ENCODE peak calls at places on chromosome 16, in five cellular contexts. B, X, W, G and U are unnamed samples.

GRCh38 chr16:55471448-55472097 is 7.4 kb upstream of the MMP2 start:
- DNase-seq in B (no peak), X (no peak), W (no peak), G (no peak), U (no peak)

GRCh38 chr16:4116328-4117249 is at the start of gene ADCY9:
- DNase-seq in B (peak), X (peak), W (peak), G (peak), U (peak)

GRCh38 chr16:88956546-88957455 is 20.2 kb downstream of the CBFA2T3 start:
- DNase-seq in B (no peak), X (no peak), W (peak), G (no peak), U (no peak)

GRCh38 chr16:31487720-31488629 is 5.1 kb downstream of the SLC5A2 start:
- DNase-seq in B (peak), X (no peak), W (no peak), G (no peak), U (peak)

GRCh38 chr16:46733319-46733830 is 14.8 kb downstream of the MYLK3 start:
- DNase-seq in B (no peak), X (no peak), W (no peak), G (no peak), U (no peak)

GRCh38 chr16:74936902-74937560 is 47.9 kb downstream of the WDR59 start:
- DNase-seq in B (no peak), X (no peak), W (no peak), G (no peak), U (no peak)

GRCh38 chr16:89265647-89266046 is 48.1 kb downstream of the ZNF778 start:
- DNase-seq in B (no peak), X (no peak), W (no peak), G (no peak), U (no peak)

GRCh38 chr16:66254751-66255150 is 111.7 kb upstream of the CDH5 start:
- DNase-seq in B (no peak), X (no peak), W (no peak), G (no peak), U (no peak)

GRCh38 chr16:28317040-28317880 is 24.9 kb downstream of the SBK1 start:
- DNase-seq in B (peak), X (peak), W (peak), G (no peak), U (peak)

GRCh38 chr16:17835118-17835949 is 364.6 kb upstream of the XYLT1 start:
- DNase-seq in B (no peak), X (no peak), W (no peak), G (no peak), U (no peak)

GRCh38 chr16:85820604-85821372 is 21.3 kb downstream of the COX4I1 start:
- DNase-seq in B (no peak), X (no peak), W (no peak), G (no peak), U (no peak)

GRCh38 chr16:89122322-89122831 is 28.7 kb downstream of the ACSF3 start:
- DNase-seq in B (no peak), X (no peak), W (no peak), G (no peak), U (no peak)

GRCh38 chr16:17018715-17019014 is 452.1 kb downstream of the XYLT1 start:
- DNase-seq in B (no peak), X (no peak), W (no peak), G (no peak), U (no peak)

GRCh38 chr16:85819245-85819644 is 19.8 kb downstream of the COX4I1 start:
- DNase-seq in B (peak), X (peak), W (peak), G (peak), U (peak)

GRCh38 chr16:19776565-19776964 is 58.5 kb downstream of the IQCK start:
- DNase-seq in B (no peak), X (no peak), W (no peak), G (no peak), U (no peak)

GRCh38 chr16:50152386-50152806 is 710 bp upstream of the TENT4B start:
- DNase-seq in B (no peak), X (peak), W (no peak), G (no peak), U (no peak)

GRCh38 chr16:66026211-66026610 is 340.3 kb upstream of the CDH5 start:
- DNase-seq in B (peak), X (no peak), W (no peak), G (no peak), U (no peak)

GRCh38 chr16:90020838-90021382 is 1.7 kb upstream of the DBNDD1 start:
- DNase-seq in B (no peak), X (peak), W (no peak), G (no peak), U (no peak)

GRCh38 chr16:75603241-75603640 is 19.8 kb downstream of the ADAT1 start:
- DNase-seq in B (no peak), X (no peak), W (no peak), G (no peak), U (no peak)

GRCh38 chr16:12801511-12802042 is 2.1 kb downstream of the CPPED1 start:
- DNase-seq in B (no peak), X (no peak), W (no peak), G (no peak), U (no peak)

GRCh38 chr16:11692651-11693050 is 24.4 kb downstream of the SNN start:
- DNase-seq in B (no peak), X (no peak), W (no peak), G (no peak), U (no peak)

GRCh38 chr16:56625140-56625942 is at the start of gene MT1E:
- DNase-seq in B (peak), X (peak), W (peak), G (peak), U (no peak)

GRCh38 chr16:30741461-30741914 is 6.7 kb upstream of the PHKG2 start:
- DNase-seq in B (no peak), X (no peak), W (peak), G (no peak), U (no peak)

GRCh38 chr16:3992297-3993051 is 112.0 kb upstream of the CREBBP start:
- DNase-seq in B (peak), X (no peak), W (no peak), G (no peak), U (no peak)

GRCh38 chr16:11310634-11310977 is 29.5 kb upstream of the PRM1 start:
- DNase-seq in B (no peak), X (no peak), W (no peak), G (no peak), U (no peak)

GRCh38 chr16:20906225-20906870 is 5.8 kb downstream of the LYRM1 start:
- DNase-seq in B (no peak), X (no peak), W (no peak), G (no peak), U (no peak)

GRCh38 chr16:88634994-88635670 is 3.2 kb upstream of the IL17C start:
- DNase-seq in B (no peak), X (no peak), W (no peak), G (no peak), U (no peak)

GRCh38 chr16:58426960-58427359 is 34.7 kb downstream of the GINS3 start:
- DNase-seq in B (no peak), X (peak), W (no peak), G (no peak), U (no peak)

GRCh38 chr16:65770752-65771151 is 595.7 kb upstream of the CDH5 start:
- DNase-seq in B (no peak), X (no peak), W (no peak), G (no peak), U (no peak)

GRCh38 chr16:89484923-89485679 is 5.3 kb downstream of the ANKRD11 start:
- DNase-seq in B (no peak), X (no peak), W (no peak), G (no peak), U (no peak)

GRCh38 chr16:6684076-6684673 is 648.5 kb upstream of the RBFOX1 start:
- DNase-seq in B (peak), X (no peak), W (peak), G (no peak), U (no peak)

GRCh38 chr16:70685938-70686375 is at the start of gene MTSS2:
- DNase-seq in B (peak), X (peak), W (peak), G (peak), U (peak)

GRCh38 chr16:85028638-85029412 is 1.2 kb downstream of the KIAA0513 start:
- DNase-seq in B (no peak), X (peak), W (peak), G (no peak), U (no peak)

GRCh38 chr16:3951861-3952332 is 71.4 kb upstream of the CREBBP start:
- DNase-seq in B (no peak), X (no peak), W (no peak), G (no peak), U (no peak)

GRCh38 chr16:87056551-87056950 is 260.6 kb downstream of the C16orf95 start:
- DNase-seq in B (no peak), X (no peak), W (no peak), G (no peak), U (no peak)

GRCh38 chr16:87054154-87054553 is 263.0 kb downstream of the C16orf95 start:
- DNase-seq in B (no peak), X (no peak), W (no peak), G (no peak), U (no peak)

GRCh38 chr16:87054856-87055255 is 262.3 kb downstream of the C16orf95 start:
- DNase-seq in B (no peak), X (no peak), W (no peak), G (no peak), U (no peak)

GRCh38 chr16:87057291-87057881 is 259.8 kb downstream of the C16orf95 start:
- DNase-seq in B (no peak), X (no peak), W (no peak), G (no peak), U (no peak)

DNA sequence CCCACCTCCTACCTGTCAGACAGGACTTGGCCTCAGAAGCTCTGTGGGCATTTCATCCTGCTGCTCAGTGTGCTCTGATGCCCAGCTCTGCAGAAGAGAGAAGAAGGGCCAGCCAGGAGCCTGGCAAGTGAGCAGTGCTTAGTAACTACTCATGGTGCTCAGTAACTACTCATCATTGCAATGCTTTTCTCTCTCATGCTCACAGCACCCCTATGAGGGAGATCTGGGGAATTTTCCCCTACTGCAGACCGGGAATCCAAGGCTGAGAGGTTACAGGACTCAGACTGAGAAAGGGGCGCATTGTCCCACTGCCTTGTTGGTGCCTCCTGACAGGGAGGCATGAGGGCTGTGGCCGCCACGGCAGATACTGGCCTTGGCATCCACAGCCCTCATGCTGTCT is 261.1 kb downstream of the C16orf95 start:
- DNase-seq in B (no peak), X (no peak), W (no peak), G (no peak), U (no peak)
- TF ChIP-seq CTCF in B (no peak), X (no peak), W (no peak), G (no peak), U (no peak)

GRCh38 chr16:77660311-77660710 is 62.0 kb upstream of the NUDT7 start:
- DNase-seq in B (no peak), X (no peak), W (no peak), G (no peak), U (no peak)
- TF ChIP-seq CTCF in B (peak), X (peak), W (no peak), G (peak), U (peak)

DNA sequence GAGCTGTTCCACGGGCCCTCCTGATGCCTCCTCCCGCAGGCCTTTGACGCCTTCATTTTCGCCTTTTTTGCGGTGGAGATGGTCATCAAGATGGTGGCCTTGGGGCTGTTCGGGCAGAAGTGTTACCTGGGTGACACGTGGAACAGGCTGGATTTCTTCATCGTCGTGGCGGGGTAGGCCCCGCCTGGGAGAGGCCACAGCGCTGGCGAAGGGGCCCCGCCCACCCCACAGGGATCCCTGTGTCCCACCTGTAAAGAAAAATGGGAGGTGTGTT is 29.7 kb downstream of the TPSG1 start:
- DNase-seq in B (no peak), X (no peak), W (no peak), G (no peak), U (no peak)
- TF ChIP-seq CTCF in B (no peak), X (no peak), W (no peak), G (no peak), U (no peak)

GRCh38 chr16:23748630-23749029 is 6.2 kb upstream of the CHP2 start:
- DNase-seq in B (no peak), X (no peak), W (no peak), G (no peak), U (no peak)

GRCh38 chr16:23745263-23745662 is 9.6 kb upstream of the CHP2 start:
- DNase-seq in B (no peak), X (no peak), W (no peak), G (no peak), U (no peak)

GRCh38 chr16:23739516-23739915 is 15.3 kb upstream of the CHP2 start:
- DNase-seq in B (no peak), X (no peak), W (no peak), G (no peak), U (no peak)

DNA sequence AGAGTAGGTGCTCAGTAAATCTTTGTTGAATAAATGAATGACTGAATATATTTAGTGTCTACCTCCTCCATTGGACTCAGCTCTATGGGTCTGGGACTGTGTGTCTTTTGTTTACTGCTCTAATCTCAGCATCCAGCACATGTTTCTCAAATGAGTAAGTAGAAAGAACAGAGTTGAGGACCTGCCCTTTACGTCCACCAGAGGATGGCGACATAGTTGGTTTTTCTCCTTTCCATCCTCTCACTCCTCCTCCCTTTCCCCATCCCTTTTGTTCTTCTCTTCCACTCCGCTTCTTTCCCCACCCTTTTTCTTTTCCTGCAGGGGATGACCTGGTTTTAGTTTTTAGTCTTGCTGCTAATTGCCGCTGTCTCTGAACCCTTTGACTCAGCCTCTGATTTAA is 12.1 kb upstream of the CHP2 start:
- DNase-seq in B (no peak), X (no peak), W (no peak), G (no peak), U (no peak)
- TF ChIP-seq CTCF in B (no peak), X (no peak), W (no peak), G (no peak), U (no peak)

GRCh38 chr16:27238016-27238587 is 30.5 kb downstream of the NSMCE1 start:
- DNase-seq in B (no peak), X (peak), W (no peak), G (no peak), U (no peak)
- TF ChIP-seq CTCF in B (no peak), X (no peak), W (no peak), G (no peak), U (no peak)

GRCh38 chr16:78746718-78747117 is 647.3 kb downstream of the WWOX start:
- DNase-seq in B (no peak), X (no peak), W (no peak), G (no peak), U (no peak)
- TF ChIP-seq CTCF in B (no peak), X (no peak), W (no peak), G (no peak), U (no peak)

GRCh38 chr16:23504076-23504452 is 6.2 kb downstream of the GGA2 start:
- DNase-seq in B (no peak), X (no peak), W (no peak), G (no peak), U (no peak)

GRCh38 chr16:23506606-23506994 is 3.7 kb downstream of the GGA2 start:
- DNase-seq in B (no peak), X (no peak), W (no peak), G (no peak), U (no peak)

GRCh38 chr16:23505942-23506605 is 4.2 kb downstream of the GGA2 start:
- DNase-seq in B (no peak), X (no peak), W (no peak), G (no peak), U (no peak)

GRCh38 chr16:23505180-23505665 is 5.1 kb downstream of the GGA2 start:
- DNase-seq in B (no peak), X (no peak), W (no peak), G (no peak), U (no peak)

DNA sequence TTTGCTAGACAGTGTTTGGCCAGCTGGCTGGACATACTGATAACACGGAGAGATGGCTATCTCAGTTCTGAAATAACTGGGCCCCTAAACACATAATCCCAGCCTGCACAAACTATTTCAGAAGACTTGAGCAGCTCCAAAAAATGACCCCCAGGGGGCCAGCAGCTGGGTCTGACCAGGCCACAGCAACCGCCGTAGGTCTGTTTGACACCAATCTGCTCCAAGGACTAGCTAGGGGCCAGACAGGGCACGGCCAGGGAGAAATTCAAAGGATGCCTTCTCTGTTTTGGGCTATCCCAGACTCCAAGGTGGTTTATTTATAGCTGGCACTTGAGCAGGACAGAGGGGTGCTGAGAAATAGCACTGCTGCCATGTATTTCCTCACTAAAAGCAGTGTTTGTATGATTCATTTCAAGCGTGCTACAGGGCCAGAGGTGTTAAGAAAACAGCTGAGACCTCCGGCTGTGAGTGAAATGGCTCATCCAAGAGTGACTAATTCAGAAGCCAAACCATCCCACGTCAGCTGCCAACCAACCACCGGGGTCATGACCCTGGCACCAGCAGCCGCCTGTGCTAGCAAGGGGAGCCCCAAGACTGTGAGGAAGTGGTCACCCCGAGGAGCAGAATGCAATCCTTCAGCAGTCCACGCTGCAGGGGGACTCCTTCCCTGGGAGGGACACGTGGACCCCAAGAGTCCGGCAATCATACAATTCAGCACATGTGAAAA is 5.7 kb downstream of the GGA2 start:
- DNase-seq in B (no peak), X (peak), W (no peak), G (no peak), U (no peak)
- TF ChIP-seq CTCF in B (no peak), X (no peak), W (no peak), G (no peak), U (peak)